ENCODE peak calls at places on chromosome 7, in seven cellular contexts. One of them, this sample, is unnamed.

GRCh38 chr7:64618785-64619456 is 47.0 kb upstream of the ZNF107 start:
- DNase-seq in cardiac muscle cell: peak; percentile 23
- DNase-seq in colonic mucosa: peak; percentile 21
- DNase-seq in mucosa of descending colon: peak; percentile 44
- DNase-seq in GM20000: no peak
- DNase-seq in K562: peak; percentile 42
- DNase-seq in AG09319: peak; percentile 3
- DNase-seq in this sample: peak; percentile 37

GRCh38 chr7:22990588-22990949 is 23.4 kb downstream of the HYCC1 start:
- DNase-seq in mucosa of descending colon: no peak
- DNase-seq in AG09319: no peak
- DNase-seq in colonic mucosa: no peak
- DNase-seq in K562: no peak
- DNase-seq in GM20000: no peak
- DNase-seq in cardiac muscle cell: no peak
- DNase-seq in this sample: no peak

GRCh38 chr7:86558680-86559079 is 85.0 kb upstream of the GRM3 start:
- DNase-seq in colonic mucosa: no peak
- DNase-seq in mucosa of descending colon: no peak
- DNase-seq in GM20000: no peak
- DNase-seq in AG09319: no peak
- DNase-seq in cardiac muscle cell: no peak
- DNase-seq in K562: no peak
- DNase-seq in this sample: no peak

GRCh38 chr7:56091591-56091990 is 1.2 kb downstream of the PHKG1 start:
- DNase-seq in GM20000: no peak
- DNase-seq in AG09319: peak; percentile 39
- DNase-seq in colonic mucosa: no peak
- DNase-seq in K562: no peak
- DNase-seq in cardiac muscle cell: no peak
- DNase-seq in mucosa of descending colon: no peak
- DNase-seq in this sample: no peak

GRCh38 chr7:13457790-13458189 is 531.7 kb downstream of the ETV1 start:
- DNase-seq in GM20000: no peak
- DNase-seq in colonic mucosa: no peak
- DNase-seq in mucosa of descending colon: no peak
- DNase-seq in AG09319: no peak
- DNase-seq in K562: no peak
- DNase-seq in cardiac muscle cell: no peak
- DNase-seq in this sample: no peak

GRCh38 chr7:89182116-89182515 is 386.6 kb upstream of the TEX47 start:
- DNase-seq in AG09319: no peak
- DNase-seq in GM20000: no peak
- DNase-seq in cardiac muscle cell: no peak
- DNase-seq in colonic mucosa: no peak
- DNase-seq in mucosa of descending colon: no peak
- DNase-seq in K562: no peak
- DNase-seq in this sample: no peak

GRCh38 chr7:17099083-17099973 is 199.1 kb upstream of the AHR start:
- DNase-seq in AG09319: no peak
- DNase-seq in K562: no peak
- DNase-seq in mucosa of descending colon: peak; percentile 71
- DNase-seq in cardiac muscle cell: no peak
- DNase-seq in colonic mucosa: peak; percentile 79
- DNase-seq in GM20000: no peak
- DNase-seq in this sample: no peak

GRCh38 chr7:138980575-138981285 is 459 bp downstream of the KIAA1549 start:
- DNase-seq in mucosa of descending colon: peak; percentile 19
- DNase-seq in GM20000: no peak
- DNase-seq in cardiac muscle cell: no peak
- DNase-seq in colonic mucosa: no peak
- DNase-seq in K562: no peak
- DNase-seq in AG09319: no peak
- DNase-seq in this sample: peak; percentile 45

GRCh38 chr7:129906700-129907099 is 46.1 kb downstream of the UBE2H start:
- DNase-seq in K562: no peak
- DNase-seq in cardiac muscle cell: no peak
- DNase-seq in mucosa of descending colon: peak; percentile 71
- DNase-seq in GM20000: no peak
- DNase-seq in AG09319: no peak
- DNase-seq in colonic mucosa: peak; percentile 34
- DNase-seq in this sample: no peak

GRCh38 chr7:75995996-75996395 is 1.6 kb upstream of the TMEM120A start:
- DNase-seq in K562: no peak
- DNase-seq in GM20000: no peak
- DNase-seq in mucosa of descending colon: no peak
- DNase-seq in cardiac muscle cell: no peak
- DNase-seq in AG09319: no peak
- DNase-seq in colonic mucosa: no peak
- DNase-seq in this sample: no peak

GRCh38 chr7:25495342-25495855 is 267.1 kb upstream of the NPVF start:
- DNase-seq in GM20000: no peak
- DNase-seq in cardiac muscle cell: peak; percentile 52
- DNase-seq in colonic mucosa: no peak
- DNase-seq in mucosa of descending colon: no peak
- DNase-seq in AG09319: no peak
- DNase-seq in K562: peak; percentile 84
- DNase-seq in this sample: no peak

GRCh38 chr7:115133248-115133647 is 211.4 kb downstream of the MDFIC start:
- DNase-seq in cardiac muscle cell: no peak
- DNase-seq in GM20000: no peak
- DNase-seq in colonic mucosa: no peak
- DNase-seq in AG09319: no peak
- DNase-seq in mucosa of descending colon: peak; percentile 35
- DNase-seq in K562: no peak
- DNase-seq in this sample: no peak

GRCh38 chr7:128783143-128783799 is 7.7 kb upstream of the OPN1SW start:
- DNase-seq in colonic mucosa: peak; percentile 51
- DNase-seq in AG09319: peak; percentile 60
- DNase-seq in K562: peak; percentile 94
- DNase-seq in mucosa of descending colon: peak; percentile 56
- DNase-seq in GM20000: no peak
- DNase-seq in cardiac muscle cell: peak; percentile 52
- DNase-seq in this sample: peak; percentile 74

GRCh38 chr7:135862586-135863361 is 114.2 kb upstream of the FAM180A start:
- DNase-seq in GM20000: no peak
- DNase-seq in K562: no peak
- DNase-seq in cardiac muscle cell: peak; percentile 35
- DNase-seq in AG09319: no peak
- DNase-seq in colonic mucosa: no peak
- DNase-seq in mucosa of descending colon: no peak
- DNase-seq in this sample: no peak

GRCh38 chr7:5596046-5596895 is 172.6 kb upstream of the TNRC18 start:
- DNase-seq in AG09319: peak; percentile 81
- DNase-seq in GM20000: peak; percentile 86
- DNase-seq in K562: peak; percentile 83
- DNase-seq in colonic mucosa: peak; percentile 71
- DNase-seq in cardiac muscle cell: peak; percentile 56
- DNase-seq in mucosa of descending colon: peak; percentile 66
- DNase-seq in this sample: peak; percentile 66
- TF ChIP-seq CTCF in AG09319: no peak
- TF ChIP-seq CTCF in GM20000: no peak
- TF ChIP-seq CTCF in K562: no peak
- TF ChIP-seq CTCF in colonic mucosa: no peak
- TF ChIP-seq CTCF in cardiac muscle cell: no peak
- TF ChIP-seq CTCF in mucosa of descending colon: no peak
- TF ChIP-seq CTCF in this sample: no peak

GRCh38 chr7:3089493-3089892 is 45.8 kb upstream of the CARD11 start:
- DNase-seq in colonic mucosa: no peak
- DNase-seq in mucosa of descending colon: no peak
- DNase-seq in GM20000: no peak
- DNase-seq in cardiac muscle cell: peak; percentile 31
- DNase-seq in K562: peak; percentile 50
- DNase-seq in AG09319: no peak
- DNase-seq in this sample: peak; percentile 53
- TF ChIP-seq CTCF in colonic mucosa: peak; percentile 25
- TF ChIP-seq CTCF in mucosa of descending colon: no peak
- TF ChIP-seq CTCF in GM20000: no peak
- TF ChIP-seq CTCF in cardiac muscle cell: peak; percentile 51
- TF ChIP-seq CTCF in K562: peak; percentile 49
- TF ChIP-seq CTCF in AG09319: no peak
- TF ChIP-seq CTCF in this sample: peak; percentile 82

DNA sequence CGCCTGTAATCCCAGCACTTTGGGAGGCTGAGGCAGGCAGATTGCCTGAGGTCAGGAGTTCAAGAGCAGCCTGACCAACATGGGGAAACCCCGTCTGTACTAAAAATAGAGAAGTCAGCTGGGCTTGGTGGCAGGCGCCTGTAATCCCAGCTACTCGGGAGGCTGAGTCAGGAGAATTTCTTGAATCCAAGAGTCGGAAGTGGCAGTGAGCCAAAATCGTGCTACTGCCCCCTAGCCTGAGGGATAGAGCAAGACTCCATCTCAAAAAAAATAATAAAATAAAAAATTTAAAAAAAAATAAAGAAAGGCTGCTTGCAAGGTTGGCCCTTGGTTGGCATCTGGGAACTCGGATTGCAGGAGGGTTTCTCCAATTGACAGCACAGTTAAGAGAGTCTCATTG is 221.6 kb downstream of the DGKI start:
- DNase-seq in mucosa of descending colon: no peak
- DNase-seq in colonic mucosa: no peak
- DNase-seq in cardiac muscle cell: no peak
- DNase-seq in K562: no peak
- DNase-seq in AG09319: no peak
- DNase-seq in GM20000: no peak
- DNase-seq in this sample: no peak
- TF ChIP-seq CTCF in mucosa of descending colon: no peak
- TF ChIP-seq CTCF in colonic mucosa: no peak
- TF ChIP-seq CTCF in cardiac muscle cell: no peak
- TF ChIP-seq CTCF in K562: peak; percentile 22
- TF ChIP-seq CTCF in AG09319: no peak
- TF ChIP-seq CTCF in GM20000: no peak
- TF ChIP-seq CTCF in this sample: no peak

GRCh38 chr7:28157311-28157710 is 23.3 kb downstream of the JAZF1 start:
- DNase-seq in colonic mucosa: no peak
- DNase-seq in AG09319: no peak
- DNase-seq in GM20000: no peak
- DNase-seq in mucosa of descending colon: no peak
- DNase-seq in cardiac muscle cell: no peak
- DNase-seq in K562: no peak
- DNase-seq in this sample: no peak
- TF ChIP-seq CTCF in colonic mucosa: no peak
- TF ChIP-seq CTCF in AG09319: no peak
- TF ChIP-seq CTCF in GM20000: no peak
- TF ChIP-seq CTCF in mucosa of descending colon: no peak
- TF ChIP-seq CTCF in cardiac muscle cell: no peak
- TF ChIP-seq CTCF in K562: no peak
- TF ChIP-seq CTCF in this sample: no peak

GRCh38 chr7:9598411-9598810 is 1165.0 kb downstream of the NXPH1 start:
- DNase-seq in K562: no peak
- DNase-seq in GM20000: no peak
- DNase-seq in cardiac muscle cell: no peak
- DNase-seq in AG09319: no peak
- DNase-seq in mucosa of descending colon: no peak
- DNase-seq in colonic mucosa: no peak
- DNase-seq in this sample: no peak

DNA sequence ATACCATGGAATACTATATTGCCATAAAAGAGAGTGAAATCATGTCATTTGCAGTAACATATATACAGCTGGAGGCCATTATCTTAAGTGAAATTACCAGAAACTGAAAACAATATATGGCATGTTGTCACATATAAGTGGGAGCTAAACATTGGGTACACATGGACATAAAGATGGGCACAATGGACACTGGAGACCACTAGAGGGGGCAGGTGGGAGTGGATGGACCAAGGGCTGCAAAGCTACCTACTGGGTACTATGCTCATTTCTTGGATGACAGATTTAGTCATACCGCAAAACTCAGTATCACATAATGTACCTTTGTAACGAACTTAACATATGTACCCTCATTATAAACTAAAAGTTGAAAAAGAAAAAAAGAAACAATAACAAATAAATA is 1167.6 kb downstream of the NXPH1 start:
- DNase-seq in K562: no peak
- DNase-seq in cardiac muscle cell: peak; percentile 57
- DNase-seq in mucosa of descending colon: no peak
- DNase-seq in colonic mucosa: no peak
- DNase-seq in GM20000: no peak
- DNase-seq in AG09319: no peak
- DNase-seq in this sample: peak; percentile 65
- TF ChIP-seq CTCF in K562: peak; percentile 17
- TF ChIP-seq CTCF in cardiac muscle cell: no peak
- TF ChIP-seq CTCF in mucosa of descending colon: no peak
- TF ChIP-seq CTCF in colonic mucosa: no peak
- TF ChIP-seq CTCF in GM20000: no peak
- TF ChIP-seq CTCF in AG09319: no peak
- TF ChIP-seq CTCF in this sample: peak; percentile 53

DNA sequence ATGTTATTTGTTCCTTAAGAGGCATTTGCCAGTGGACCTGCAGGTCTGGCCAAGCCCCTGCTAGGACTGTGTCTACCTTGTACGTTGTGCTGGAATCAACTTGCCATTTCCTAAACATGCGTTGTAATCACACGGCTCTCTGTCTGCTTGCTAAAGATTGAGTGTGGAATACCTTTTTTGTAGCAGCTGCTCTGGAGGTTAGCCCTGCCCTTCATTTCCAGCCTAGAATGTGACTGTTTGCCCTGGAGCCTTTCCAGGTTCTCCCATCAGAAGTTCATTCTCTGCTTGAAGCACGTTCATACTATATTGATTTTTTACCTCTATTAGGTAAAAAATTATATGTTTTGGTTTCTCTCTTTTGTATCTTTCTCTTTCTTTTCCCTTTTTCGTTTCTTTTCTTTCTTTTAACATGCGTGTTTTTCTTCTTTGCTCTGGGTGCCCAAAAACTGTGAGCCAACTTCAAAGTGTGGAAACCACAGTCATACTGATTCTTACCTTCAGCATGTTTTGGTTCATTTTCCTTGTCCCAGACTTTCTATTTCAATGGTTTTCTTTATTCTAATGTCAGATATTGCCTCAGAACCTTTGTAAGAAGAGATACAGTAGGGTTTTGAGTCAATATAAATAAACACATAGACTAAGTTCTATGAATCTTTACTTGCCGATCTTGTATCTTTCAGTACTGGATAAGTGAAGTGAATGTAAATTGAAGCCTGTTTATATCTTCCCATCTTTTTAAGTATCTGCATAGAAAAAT is 111.9 kb upstream of the RPA3 start:
- DNase-seq in GM20000: no peak
- DNase-seq in cardiac muscle cell: peak; percentile 5
- DNase-seq in colonic mucosa: no peak
- DNase-seq in mucosa of descending colon: peak; percentile 29
- DNase-seq in K562: no peak
- DNase-seq in AG09319: no peak
- DNase-seq in this sample: no peak
- TF ChIP-seq CTCF in GM20000: no peak
- TF ChIP-seq CTCF in cardiac muscle cell: no peak
- TF ChIP-seq CTCF in colonic mucosa: no peak
- TF ChIP-seq CTCF in mucosa of descending colon: no peak
- TF ChIP-seq CTCF in K562: no peak
- TF ChIP-seq CTCF in AG09319: no peak
- TF ChIP-seq CTCF in this sample: no peak

This sample was measured in endothelial cell.